ENCODE peak calls at places on chromosomes 4 and X, in six cellular contexts. T is fibroblast of lung, M is tibial artery, A is GM23338, J is PC-3, X is uterus. V is an unnamed sample.
A peak's percentile ranks its signal among the peaks of the same experiment; 100 is the strongest.

GRCh38 chr4:76896731-76897521 is 1.0 kb downstream of the SOWAHB start:
- DNase-seq in A (peak; percentile 73), J (peak; percentile 22), T (peak; percentile 41), M (no peak), X (no peak), V (peak; percentile 86)

GRCh38 chrX:146208821-146209220 is 391.2 kb downstream of the SLITRK2 start:
- DNase-seq in M (no peak), T (no peak), J (no peak), A (no peak), X (no peak), V (no peak)

GRCh38 chr4:182705389-182705788 is 211.8 kb downstream of the DCTD start:
- DNase-seq in X (no peak), J (no peak), A (no peak), T (no peak), M (no peak), V (no peak)

GRCh38 chr4:62210521-62210920 is 1010.4 kb downstream of the ADGRL3 start:
- DNase-seq in A (no peak), X (no peak), T (peak; percentile 35), M (no peak), J (no peak), V (no peak)

GRCh38 chrX:33686105-33686504 is 446.0 kb downstream of the FAM47A start:
- DNase-seq in M (no peak), T (no peak), J (no peak), A (no peak), X (no peak), V (no peak)

GRCh38 chr4:13647012-13647411 is 19.5 kb upstream of the BOD1L1 start:
- DNase-seq in M (no peak), J (no peak), T (no peak), A (peak; percentile 24), X (no peak), V (no peak)

GRCh38 chr4:53586121-53586816 is 5.0 kb downstream of the LNX1 start:
- DNase-seq in J (peak; percentile 71), T (peak; percentile 96), X (no peak), M (no peak), A (no peak), V (no peak)

GRCh38 chrX:39752820-39753219 is 344.9 kb downstream of the BCOR start:
- DNase-seq in J (peak; percentile 30), T (no peak), A (no peak), M (no peak), X (no peak), V (no peak)

GRCh38 chr4:101229116-101229515 is 118.2 kb downstream of the PPP3CA start:
- DNase-seq in M (no peak), A (no peak), X (no peak), T (peak; percentile 82), J (no peak), V (no peak)

GRCh38 chrX:25039036-25039435 is 23.3 kb upstream of the ARX start:
- DNase-seq in A (no peak), T (no peak), X (no peak), M (no peak), J (no peak), V (no peak)

GRCh38 chrX:49187028-49187394 is 838 bp upstream of the PRICKLE3 start:
- DNase-seq in J (no peak), T (no peak), A (peak; percentile 48), X (no peak), M (no peak), V (peak; percentile 62)

GRCh38 chr4:51885371-51885770 is 42.4 kb downstream of the DCUN1D4 start:
- DNase-seq in X (no peak), A (peak; percentile 77), J (peak; percentile 49), T (peak; percentile 32), M (no peak), V (peak; percentile 73)

GRCh38 chrX:47146121-47146935 is 1.3 kb downstream of the RBM10 start:
- DNase-seq in A (no peak), M (no peak), X (no peak), J (no peak), T (no peak), V (no peak)

GRCh38 chrX:16819634-16820033 is 33.4 kb downstream of the TXLNG start:
- DNase-seq in J (no peak), T (no peak), M (no peak), A (no peak), X (no peak), V (no peak)

GRCh38 chr4:33073811-33074210 is 2353.6 kb downstream of the PCDH7 start:
- DNase-seq in A (peak; percentile 70), J (peak; percentile 13), M (no peak), T (peak; percentile 67), X (no peak), V (no peak)

DNA sequence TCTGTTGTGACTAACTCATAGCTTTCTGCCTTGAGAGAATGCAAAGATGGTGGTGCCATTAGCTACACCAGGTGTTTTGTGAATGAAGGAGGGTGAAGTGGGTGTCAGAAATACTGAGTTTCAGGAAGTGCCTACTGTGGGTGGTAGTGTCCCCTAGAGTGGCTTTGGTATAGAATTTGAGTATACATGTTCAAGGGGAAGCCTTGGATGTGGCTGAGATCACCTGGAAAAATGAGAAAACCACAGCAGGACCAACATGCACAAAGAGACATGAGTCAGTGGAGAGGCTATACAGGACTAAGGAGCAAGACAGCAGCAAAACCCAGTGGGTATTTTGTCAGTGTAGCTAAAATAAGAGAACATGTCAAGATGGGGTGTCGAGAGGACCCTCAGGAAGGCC is 204.3 kb upstream of the TBL1X start:
- DNase-seq in J (no peak), M (no peak), X (no peak), A (no peak), T (no peak), V (no peak)
- H3K27ac ChIP-seq in J (no peak overlapping the region), M (no peak overlapping the region), X (no peak overlapping the region), A (no peak overlapping the region), T (no peak overlapping the region), V (no peak overlapping the region)

DNA sequence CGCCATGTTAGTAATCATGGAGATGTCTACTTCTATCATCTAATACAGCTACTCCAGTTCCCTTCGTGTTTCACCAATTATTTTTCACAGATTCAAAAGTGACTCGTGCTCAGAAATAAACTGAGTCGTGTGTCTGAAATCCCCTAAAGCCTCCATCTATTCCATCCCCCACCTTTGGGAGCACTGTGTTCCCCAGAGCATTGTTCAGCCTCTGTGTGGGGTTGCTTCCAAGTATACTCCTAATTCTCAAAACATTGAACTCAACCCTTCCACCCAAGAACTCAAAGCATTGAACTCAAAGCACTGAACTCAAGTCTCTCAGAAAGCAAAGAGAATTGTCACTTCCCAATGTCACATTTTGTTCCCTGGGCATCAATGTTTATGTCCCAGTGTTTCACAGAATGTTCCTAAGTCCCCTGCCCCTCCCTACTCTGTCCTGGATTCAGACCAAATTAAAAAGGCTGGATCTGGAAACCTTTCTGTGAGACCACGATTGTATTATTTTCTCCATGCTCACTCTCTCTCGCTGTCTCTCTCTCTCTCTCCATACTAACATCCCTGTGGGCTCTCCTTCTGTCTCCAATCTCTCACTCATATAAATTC is 138.5 kb upstream of the QRFPR start:
- DNase-seq in X (no peak), M (no peak), A (no peak), J (no peak), T (no peak), V (no peak)
- H3K4me1 ChIP-seq in X (no peaks in the 10 kb centered on the region), M (no peaks in the 10 kb centered on the region), A (no peaks in the 10 kb centered on the region), J (no peaks in the 10 kb centered on the region), T (no peaks in the 10 kb centered on the region), V (no peaks in the 10 kb centered on the region)

GRCh38 chr4:128686810-128687209 is 122.7 kb upstream of the JADE1 start:
- DNase-seq in T (no peak), A (no peak), J (no peak), M (no peak), X (no peak), V (no peak)

GRCh38 chr4:128690009-128690408 is 119.5 kb upstream of the JADE1 start:
- DNase-seq in X (no peak), T (no peak), A (peak; percentile 59), J (no peak), M (no peak), V (no peak)

GRCh38 chr4:128686032-128686465 is 123.5 kb upstream of the JADE1 start:
- DNase-seq in T (peak; percentile 61), X (no peak), M (no peak), J (no peak), A (no peak), V (no peak)

GRCh38 chr4:128688846-128689467 is 120.5 kb upstream of the JADE1 start:
- DNase-seq in A (peak; percentile 23), M (no peak), J (no peak), X (no peak), T (no peak), V (no peak)

GRCh38 chr4:128688025-128688721 is 121.3 kb upstream of the JADE1 start:
- DNase-seq in A (no peak), J (no peak), M (no peak), X (no peak), T (no peak), V (no peak)
- H3K4me3 ChIP-seq in A (no peak overlapping the region), J (no peak overlapping the region), M (no peak overlapping the region), X (no peak overlapping the region), T (no peak overlapping the region), V (no peak overlapping the region)

DNA sequence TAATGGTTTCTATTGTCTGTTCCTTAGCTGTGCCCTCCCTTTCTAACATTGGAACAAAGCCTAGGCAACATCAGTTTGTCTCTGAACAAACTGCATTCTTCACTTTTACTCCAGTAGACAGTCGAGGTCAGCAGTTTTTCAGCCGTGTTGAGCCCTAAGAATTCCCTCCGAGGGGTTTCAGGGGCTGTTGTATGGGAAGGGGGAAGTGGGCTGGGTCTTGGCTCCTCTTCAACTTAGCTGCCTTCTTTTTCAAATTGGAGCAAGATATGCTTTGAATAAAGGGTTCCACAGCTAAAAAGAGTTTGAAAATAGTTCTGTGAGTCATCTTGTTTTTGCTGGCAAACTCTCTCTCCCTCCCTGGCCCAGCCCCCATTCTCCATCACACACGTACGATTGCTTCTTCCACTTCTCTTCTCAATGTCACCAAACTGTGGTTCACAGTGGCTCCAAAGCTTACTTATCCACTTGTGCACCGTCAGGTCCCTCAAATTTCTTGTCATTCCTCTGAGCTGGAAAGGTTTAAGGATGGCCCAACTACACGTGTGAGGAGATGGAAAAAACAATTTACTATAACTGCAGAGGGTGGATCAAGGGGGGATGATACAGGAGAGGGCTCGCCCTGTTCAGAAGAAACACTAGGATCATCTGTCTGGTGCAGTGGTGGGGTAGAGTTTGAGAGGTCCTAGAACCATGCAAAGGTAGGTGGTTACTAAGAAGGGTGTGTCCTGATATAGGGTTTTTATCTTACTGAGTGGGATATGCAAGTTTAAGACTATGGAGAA is 9.2 kb upstream of the MAML3 start:
- DNase-seq in X (peak; percentile 38), M (peak; percentile 79), T (peak; percentile 75), A (no peak), J (no peak), V (no peak)
- H3K27ac ChIP-seq in X (peak overlapping the region; percentile 80), M (peak overlapping the region; percentile 24), T (no peak overlapping the region), A (no peak overlapping the region), J (no peak overlapping the region), V (no peak overlapping the region)

DNA sequence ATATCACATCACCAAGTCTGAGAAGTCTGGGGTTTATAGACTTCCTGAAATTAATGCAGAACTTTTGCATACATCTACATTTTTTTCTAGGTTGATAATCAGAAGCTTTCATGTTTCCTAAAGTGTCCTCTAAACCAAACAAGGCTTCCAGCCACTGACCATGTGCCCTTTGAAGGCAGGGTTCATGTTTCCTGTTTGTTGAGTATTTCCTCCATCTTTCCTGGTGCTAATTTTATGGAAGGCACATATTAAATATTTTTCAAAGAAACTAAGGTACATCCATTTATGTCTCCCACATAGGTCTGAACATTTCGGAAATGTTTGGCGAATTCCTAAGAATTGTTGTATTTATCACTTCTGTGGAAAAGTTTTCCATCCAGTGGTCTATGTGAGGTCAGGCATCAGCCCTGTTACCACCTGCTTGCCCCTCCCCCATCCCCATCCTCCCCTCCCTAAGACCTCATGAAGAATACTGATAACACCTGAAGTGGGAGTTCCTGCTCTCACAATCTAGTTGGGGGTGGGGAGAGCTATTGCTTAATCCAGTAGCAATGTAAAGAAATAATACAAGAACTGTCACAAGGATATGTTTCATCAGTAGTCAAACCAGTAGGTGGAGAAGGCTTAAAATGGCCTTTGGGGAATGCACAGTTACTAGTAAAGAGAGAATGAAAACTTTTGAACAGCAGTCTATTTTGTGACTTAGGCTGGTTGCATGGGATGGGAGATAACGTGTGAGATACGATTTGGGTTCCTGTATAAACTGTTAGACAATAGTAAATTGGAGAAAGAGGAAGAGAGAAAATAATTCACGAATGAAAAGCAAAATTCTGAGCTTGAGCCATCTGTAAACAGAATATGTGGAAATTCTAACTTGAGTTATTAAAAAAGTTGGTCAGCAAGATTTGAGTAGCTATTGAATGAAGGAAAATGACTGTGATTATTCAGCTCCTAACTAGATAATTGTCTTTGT is 5.9 kb downstream of the GALNT7 start:
- DNase-seq in J (peak; percentile 10), X (no peak), A (no peak), T (no peak), M (no peak), V (no peak)
- H3K4me1 ChIP-seq in J (peaks cover 38% of the 10 kb centered on the region), X (no peaks in the 10 kb centered on the region), A (peaks cover 72% of the 10 kb centered on the region), T (peaks cover 5% of the 10 kb centered on the region), M (peaks cover 32% of the 10 kb centered on the region), V (peaks cover 5% of the 10 kb centered on the region)